ENCODE peak calls at places on chromosome 12, in five cellular contexts. One of them, this sample, is unnamed.

GRCh38 chr12:57765003-57765697 is 1.7 kb downstream of the CYP27B1 start:
- DNase-seq in GM12878: no peak
- DNase-seq in K562: no peak
- DNase-seq in stomach: peak; percentile 45
- DNase-seq in sigmoid colon: no peak
- DNase-seq in this sample: no peak

GRCh38 chr12:50488801-50489200 is 16.0 kb upstream of the DIP2B start:
- DNase-seq in stomach: no peak
- DNase-seq in sigmoid colon: no peak
- DNase-seq in GM12878: no peak
- DNase-seq in K562: no peak
- DNase-seq in this sample: no peak

GRCh38 chr12:3550839-3551238 is 59.8 kb downstream of the PRMT8 start:
- DNase-seq in stomach: no peak
- DNase-seq in GM12878: no peak
- DNase-seq in K562: no peak
- DNase-seq in sigmoid colon: no peak
- DNase-seq in this sample: no peak

GRCh38 chr12:10562306-10562933 is 51.0 kb downstream of the MAGOHB start:
- DNase-seq in GM12878: no peak
- DNase-seq in sigmoid colon: no peak
- DNase-seq in K562: peak; percentile 10
- DNase-seq in stomach: no peak
- DNase-seq in this sample: no peak

GRCh38 chr12:92942905-92943304 is 13.8 kb upstream of the EEA1 start:
- DNase-seq in K562: no peak
- DNase-seq in GM12878: no peak
- DNase-seq in stomach: no peak
- DNase-seq in sigmoid colon: no peak
- DNase-seq in this sample: no peak

GRCh38 chr12:70660620-70661219 is 23.5 kb upstream of the PTPRB start:
- DNase-seq in K562: peak; percentile 31
- DNase-seq in GM12878: no peak
- DNase-seq in sigmoid colon: no peak
- DNase-seq in stomach: no peak
- DNase-seq in this sample: no peak

GRCh38 chr12:88944403-88944802 is 364.1 kb upstream of the KITLG start:
- DNase-seq in sigmoid colon: no peak
- DNase-seq in stomach: no peak
- DNase-seq in K562: no peak
- DNase-seq in GM12878: no peak
- DNase-seq in this sample: no peak

GRCh38 chr12:27501956-27502562 is 21.9 kb upstream of the PPFIBP1 start:
- DNase-seq in sigmoid colon: no peak
- DNase-seq in stomach: no peak
- DNase-seq in K562: no peak
- DNase-seq in GM12878: no peak
- DNase-seq in this sample: no peak

GRCh38 chr12:1972856-1973317 is 31.4 kb downstream of the DCP1B start:
- DNase-seq in stomach: no peak
- DNase-seq in GM12878: no peak
- DNase-seq in sigmoid colon: peak; percentile 95
- DNase-seq in K562: no peak
- DNase-seq in this sample: no peak

GRCh38 chr12:104951759-104952509 is 6.2 kb downstream of the SLC41A2 start:
- DNase-seq in K562: no peak
- DNase-seq in GM12878: no peak
- DNase-seq in stomach: no peak
- DNase-seq in sigmoid colon: no peak
- DNase-seq in this sample: no peak

GRCh38 chr12:102955926-102956737 is 1.3 kb upstream of the ASCL1 start:
- DNase-seq in GM12878: no peak
- DNase-seq in sigmoid colon: no peak
- DNase-seq in stomach: no peak
- DNase-seq in K562: no peak
- DNase-seq in this sample: no peak
- H3K4me3 ChIP-seq in GM12878: no peak overlapping the region
- H3K4me3 ChIP-seq in sigmoid colon: no peak overlapping the region
- H3K4me3 ChIP-seq in stomach: no peak overlapping the region
- H3K4me3 ChIP-seq in K562: no peak overlapping the region
- H3K4me3 ChIP-seq in this sample: no peak overlapping the region

DNA sequence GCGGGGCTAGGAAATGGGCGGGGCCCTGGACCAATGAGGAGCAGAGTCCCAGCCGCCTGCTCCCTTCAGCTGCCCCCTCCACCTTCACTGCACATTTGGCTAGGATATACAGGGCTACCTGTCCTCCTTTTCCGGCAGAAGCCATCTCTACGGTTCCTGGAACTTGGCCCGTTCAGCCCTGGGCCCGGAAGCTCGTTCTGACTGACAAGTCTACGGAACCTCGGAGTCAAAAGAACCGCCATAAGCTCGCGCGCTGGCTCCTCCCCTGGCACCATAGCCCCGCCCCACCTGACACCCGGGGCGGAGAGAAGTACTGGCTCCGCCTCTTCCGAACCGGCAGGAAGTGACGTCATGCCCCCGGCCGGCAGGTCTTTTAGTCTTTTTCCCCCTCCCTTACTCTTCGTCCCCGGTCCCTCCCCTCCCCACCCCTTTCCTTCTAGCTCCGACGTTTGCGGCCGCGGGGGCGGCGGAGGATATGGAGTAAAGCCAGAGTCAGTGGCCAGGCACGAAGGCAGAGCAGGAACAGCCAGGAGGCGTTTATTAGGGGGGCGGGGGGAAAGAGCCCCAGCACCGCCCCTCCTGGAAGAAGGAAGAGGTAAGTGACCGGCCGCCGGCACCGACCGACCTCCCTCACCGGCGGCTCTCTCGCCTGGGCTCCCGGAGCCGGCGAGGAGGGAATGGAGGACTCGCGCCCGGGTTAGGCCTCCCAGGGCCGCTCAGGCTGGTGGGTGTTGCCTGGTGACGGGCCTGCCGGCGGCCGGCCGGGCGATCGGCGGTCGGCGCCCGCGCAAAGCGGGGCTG is at the start of the genes DEPDC4 and SCYL2:
- DNase-seq in sigmoid colon: peak; percentile 99
- DNase-seq in K562: peak; percentile 96
- DNase-seq in GM12878: peak; percentile 84
- DNase-seq in stomach: peak; percentile 97
- DNase-seq in this sample: peak; percentile 98
- TF ChIP-seq POLR2AphosphoS5 in sigmoid colon: peak; percentile 75
- TF ChIP-seq POLR2AphosphoS5 in K562: peak; percentile 74
- TF ChIP-seq POLR2AphosphoS5 in GM12878: peak; percentile 51
- TF ChIP-seq POLR2AphosphoS5 in stomach: peak; percentile 78
- TF ChIP-seq POLR2AphosphoS5 in this sample: no peak

DNA sequence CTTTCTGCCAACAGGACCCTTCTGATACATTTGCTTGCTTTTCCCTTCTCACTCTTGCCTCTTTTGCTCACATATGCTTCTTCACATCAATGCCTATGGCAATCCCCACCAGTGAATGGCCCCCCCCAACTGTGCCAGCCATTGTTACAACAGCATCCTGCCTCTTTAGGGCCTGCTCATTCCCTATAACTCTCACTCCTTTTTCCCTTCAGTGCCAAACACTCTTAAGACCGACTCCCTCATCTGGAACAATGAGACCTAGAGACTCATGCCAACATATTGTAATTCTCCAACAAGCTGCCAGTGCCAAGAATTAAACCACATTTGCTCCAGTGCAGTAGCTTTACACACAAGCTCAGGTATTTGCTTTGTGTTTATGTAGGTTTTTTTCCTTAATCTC is 189.0 kb downstream of the SOX5 start:
- DNase-seq in sigmoid colon: no peak
- DNase-seq in GM12878: no peak
- DNase-seq in stomach: no peak
- DNase-seq in K562: no peak
- DNase-seq in this sample: no peak
- TF ChIP-seq EP300 in sigmoid colon: no peak
- TF ChIP-seq EP300 in GM12878: no peak
- TF ChIP-seq EP300 in stomach: no peak
- TF ChIP-seq EP300 in K562: no peak
- TF ChIP-seq EP300 in this sample: no peak

GRCh38 chr12:94147377-94147990 is 893 bp upstream of the PLXNC1 start:
- DNase-seq in sigmoid colon: no peak
- DNase-seq in GM12878: no peak
- DNase-seq in stomach: no peak
- DNase-seq in K562: no peak
- DNase-seq in this sample: no peak
- H3K4me3 ChIP-seq in sigmoid colon: peak overlapping the region; percentile 65
- H3K4me3 ChIP-seq in GM12878: peak overlapping the region; percentile 83
- H3K4me3 ChIP-seq in stomach: peak overlapping the region; percentile 62
- H3K4me3 ChIP-seq in K562: no peak overlapping the region
- H3K4me3 ChIP-seq in this sample: peak overlapping the region; percentile 79

DNA sequence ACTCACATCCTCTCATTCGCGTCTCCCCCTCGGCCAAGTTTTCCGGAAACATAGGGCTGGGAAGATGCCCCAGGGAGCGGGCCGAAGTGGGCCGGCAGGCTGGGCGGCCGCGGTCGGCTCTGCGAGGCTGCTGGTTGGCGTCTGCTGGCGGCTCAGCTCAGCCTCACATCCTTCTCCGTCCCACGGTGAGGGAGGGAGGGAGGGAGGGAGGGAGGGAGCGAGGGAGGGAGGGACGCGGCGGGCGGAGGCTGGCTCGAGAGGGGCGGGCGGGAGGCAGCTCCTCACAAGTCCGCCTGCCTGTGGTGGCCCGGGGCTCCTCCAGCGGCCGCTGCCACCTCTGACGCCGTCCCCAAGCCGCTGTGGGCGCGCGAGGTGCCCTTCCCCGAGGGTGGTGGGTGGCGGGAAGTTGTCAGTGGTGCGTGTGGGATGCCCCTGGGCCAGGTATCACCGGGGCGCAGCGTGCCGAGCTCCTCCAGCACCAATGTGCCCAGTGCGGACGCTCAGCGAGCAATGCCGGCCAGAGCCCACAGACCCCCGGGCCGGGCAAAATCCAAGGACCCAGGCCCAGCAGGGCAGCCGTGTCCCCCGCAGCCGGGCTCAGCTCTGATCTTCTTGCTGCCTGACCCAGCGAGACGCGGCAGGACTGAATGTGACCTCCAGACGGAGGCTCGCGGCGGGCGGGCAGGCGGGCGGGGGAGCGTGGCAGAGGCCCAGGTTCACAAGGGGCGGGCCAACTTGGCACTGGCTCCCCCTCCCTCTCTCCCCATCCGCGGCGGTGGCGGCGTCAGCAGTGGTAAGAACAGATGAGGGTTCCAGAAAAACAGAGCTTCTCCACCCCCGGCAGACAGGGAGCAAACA is 94.0 kb downstream of the RFLNA start:
- DNase-seq in K562: no peak
- DNase-seq in stomach: peak; percentile 91
- DNase-seq in sigmoid colon: peak; percentile 96
- DNase-seq in GM12878: no peak
- DNase-seq in this sample: peak; percentile 96
- TF ChIP-seq POLR2AphosphoS5 in K562: no peak
- TF ChIP-seq POLR2AphosphoS5 in stomach: peak; percentile 83
- TF ChIP-seq POLR2AphosphoS5 in sigmoid colon: peak; percentile 93
- TF ChIP-seq POLR2AphosphoS5 in GM12878: no peak
- TF ChIP-seq POLR2AphosphoS5 in this sample: peak; percentile 70

DNA sequence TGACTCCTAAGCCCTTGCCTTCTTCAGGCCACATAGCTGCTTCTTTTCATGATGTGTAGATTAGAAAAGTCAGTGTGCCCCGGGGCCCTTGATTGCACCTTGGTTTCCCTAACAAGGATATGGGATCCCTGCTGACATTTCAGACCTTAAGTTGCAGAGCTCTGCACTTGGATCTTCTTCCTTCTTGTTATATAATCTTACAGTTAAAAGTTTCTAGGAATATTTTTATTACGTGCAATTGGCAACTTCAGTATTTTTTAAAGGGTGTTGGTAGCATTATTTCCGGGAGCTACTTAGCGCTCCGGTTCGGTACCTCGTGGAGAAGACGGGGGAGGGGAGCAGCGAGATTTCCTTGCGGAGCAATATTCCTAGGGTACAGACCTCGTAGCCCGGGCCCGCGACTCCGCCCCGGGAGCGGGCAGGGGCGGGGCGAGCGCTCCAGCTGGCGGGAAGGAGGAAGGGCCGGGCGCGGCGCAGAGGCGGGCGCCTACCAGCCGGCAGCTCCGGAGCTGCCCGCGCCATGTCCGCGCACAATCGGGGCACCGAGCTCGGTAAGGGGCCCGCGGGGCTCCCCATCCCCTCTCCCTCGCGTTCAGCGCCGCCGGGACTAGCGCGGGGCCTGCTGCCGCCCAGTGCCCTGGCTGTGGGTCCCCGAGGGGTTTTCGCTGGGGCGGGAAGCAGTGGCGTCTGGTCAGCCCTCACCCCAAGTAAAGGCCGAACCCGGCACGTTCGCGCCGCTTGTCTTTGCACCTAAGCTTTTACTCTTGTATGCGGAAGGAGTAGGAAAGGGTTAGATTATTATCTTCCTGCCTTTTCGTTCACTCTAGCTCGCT is at the start of gene DERA:
- DNase-seq in stomach: peak; percentile 87
- DNase-seq in sigmoid colon: peak; percentile 89
- DNase-seq in K562: peak; percentile 63
- DNase-seq in GM12878: no peak
- DNase-seq in this sample: peak; percentile 86
- TF ChIP-seq EP300 in stomach: no peak
- TF ChIP-seq EP300 in sigmoid colon: no peak
- TF ChIP-seq EP300 in K562: no peak
- TF ChIP-seq EP300 in GM12878: no peak
- TF ChIP-seq EP300 in this sample: no peak

GRCh38 chr12:292186-292585 is 29.6 kb upstream of the SLC6A13 start:
- DNase-seq in sigmoid colon: no peak
- DNase-seq in stomach: no peak
- DNase-seq in GM12878: no peak
- DNase-seq in K562: no peak
- DNase-seq in this sample: no peak

GRCh38 chr12:291153-291723 is 28.6 kb upstream of the SLC6A13 start:
- DNase-seq in K562: no peak
- DNase-seq in GM12878: no peak
- DNase-seq in sigmoid colon: no peak
- DNase-seq in stomach: no peak
- DNase-seq in this sample: no peak

GRCh38 chr12:293199-293598 is 30.6 kb upstream of the SLC6A13 start:
- DNase-seq in stomach: no peak
- DNase-seq in GM12878: no peak
- DNase-seq in sigmoid colon: no peak
- DNase-seq in K562: no peak
- DNase-seq in this sample: no peak

DNA sequence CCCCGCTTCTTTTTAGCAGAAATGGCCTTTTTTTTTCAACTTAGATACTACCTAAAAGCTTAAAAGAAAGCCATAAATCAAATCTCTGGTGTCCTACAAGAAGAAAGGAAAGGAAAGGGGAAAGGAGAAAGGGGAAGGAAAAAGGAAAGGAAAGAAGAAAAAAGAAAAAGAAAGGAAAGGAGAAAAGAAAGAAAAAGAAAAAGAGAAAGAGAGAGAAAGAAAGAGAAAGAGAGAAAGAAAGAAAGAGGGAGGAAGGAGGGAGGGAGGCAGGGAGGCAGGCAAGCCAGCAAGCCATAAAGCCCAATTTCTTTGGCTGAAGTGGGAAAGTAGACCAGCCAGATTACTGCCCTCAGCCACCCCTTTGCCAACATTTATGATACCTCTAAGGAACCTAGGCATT is 32.5 kb upstream of the SLC6A13 start:
- DNase-seq in GM12878: no peak
- DNase-seq in stomach: no peak
- DNase-seq in sigmoid colon: no peak
- DNase-seq in K562: no peak
- DNase-seq in this sample: no peak
- H3K4me3 ChIP-seq in GM12878: no peak overlapping the region
- H3K4me3 ChIP-seq in stomach: no peak overlapping the region
- H3K4me3 ChIP-seq in sigmoid colon: no peak overlapping the region
- H3K4me3 ChIP-seq in K562: no peak overlapping the region
- H3K4me3 ChIP-seq in this sample: no peak overlapping the region

GRCh38 chr12:52945389-52946232 is 3.3 kb upstream of the KRT18 start:
- DNase-seq in GM12878: no peak
- DNase-seq in sigmoid colon: no peak
- DNase-seq in stomach: peak; percentile 62
- DNase-seq in K562: no peak
- DNase-seq in this sample: no peak
- TF ChIP-seq POLR2AphosphoS5 in GM12878: no peak
- TF ChIP-seq POLR2AphosphoS5 in sigmoid colon: no peak
- TF ChIP-seq POLR2AphosphoS5 in stomach: no peak
- TF ChIP-seq POLR2AphosphoS5 in K562: no peak
- TF ChIP-seq POLR2AphosphoS5 in this sample: no peak

GRCh38 chr12:13255792-13256704 is 59.5 kb downstream of the EMP1 start:
- DNase-seq in stomach: peak; percentile 93
- DNase-seq in K562: peak; percentile 92
- DNase-seq in GM12878: peak; percentile 28
- DNase-seq in sigmoid colon: peak; percentile 97
- DNase-seq in this sample: peak; percentile 96
- TF ChIP-seq EP300 in stomach: no peak
- TF ChIP-seq EP300 in K562: no peak
- TF ChIP-seq EP300 in GM12878: no peak
- TF ChIP-seq EP300 in sigmoid colon: no peak
- TF ChIP-seq EP300 in this sample: no peak